ENCODE peak calls at places on chromosomes 3 and 15, in four cellular contexts. E, T, L and J are unnamed samples.

GRCh38 chr15:52093539-52094502 is 18.8 kb downstream of the BCL2L10 start:
- DNase-seq in E (no peak), L (peak), T (no peak), J (peak)

GRCh38 chr15:100235030-100235617 is 106.7 kb downstream of the ADAMTS17 start:
- DNase-seq in L (no peak), T (no peak), E (no peak), J (no peak)

GRCh38 chr3:77053769-77054168 is 13.9 kb downstream of the ROBO2 start:
- DNase-seq in T (no peak), E (no peak), L (no peak), J (no peak)

GRCh38 chr3:105793040-105793439 is 75.8 kb downstream of the CBLB start:
- DNase-seq in T (no peak), L (no peak), E (no peak), J (no peak)

GRCh38 chr3:57927916-57928315 is 80.3 kb upstream of the FLNB start:
- DNase-seq in T (no peak), L (no peak), E (no peak), J (no peak)

GRCh38 chr3:60578936-60579335 is 672.3 kb downstream of the FHIT start:
- DNase-seq in L (no peak), T (no peak), E (no peak), J (no peak)

GRCh38 chr15:39018966-39019365 is 454.4 kb upstream of the RASGRP1 start:
- DNase-seq in L (no peak), E (no peak), T (no peak), J (no peak)

GRCh38 chr15:88701561-88702095 is 62.8 kb downstream of the ISG20 start:
- DNase-seq in T (no peak), L (no peak), E (peak), J (no peak)

GRCh38 chr3:52171577-52172261 is 17.5 kb upstream of the POC1A start:
- DNase-seq in L (no peak), E (no peak), T (no peak), J (no peak)
- TF ChIP-seq CTCF in L (no peak), E (no peak), T (no peak), J (no peak)

DNA sequence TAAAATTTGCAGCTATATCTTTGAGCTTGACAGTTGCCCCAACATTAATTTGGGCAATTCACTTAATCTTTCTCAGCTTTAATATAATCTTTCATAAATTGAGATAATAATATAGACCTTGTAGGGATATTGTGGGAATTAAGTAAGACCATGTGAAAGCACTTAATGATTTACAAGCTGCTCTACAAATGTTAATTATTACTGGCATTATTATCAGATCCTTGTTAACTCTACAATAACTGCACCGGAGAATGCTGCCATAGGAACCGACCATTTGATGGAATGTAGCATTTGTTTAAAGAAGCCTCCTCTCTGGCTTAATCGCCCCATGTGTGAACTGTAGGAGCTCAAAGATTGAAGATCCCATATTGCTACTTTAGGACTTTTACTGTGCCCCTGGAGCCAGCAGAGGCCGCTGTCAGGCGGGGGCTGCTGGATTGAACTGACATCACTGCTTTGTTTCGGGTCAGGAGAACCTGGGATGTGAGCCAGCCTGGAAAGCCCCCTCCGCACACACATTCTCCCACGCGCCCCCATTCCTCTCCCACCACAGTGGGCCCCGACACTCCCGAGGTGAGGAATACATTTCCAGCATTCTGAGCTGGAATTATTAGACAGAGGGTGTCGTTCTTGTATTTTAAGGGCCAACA is 154.2 kb upstream of the TNIK start:
- DNase-seq in L (no peak), E (no peak), T (peak), J (no peak)
- TF ChIP-seq CTCF in L (peak), E (peak), T (peak), J (peak)

DNA sequence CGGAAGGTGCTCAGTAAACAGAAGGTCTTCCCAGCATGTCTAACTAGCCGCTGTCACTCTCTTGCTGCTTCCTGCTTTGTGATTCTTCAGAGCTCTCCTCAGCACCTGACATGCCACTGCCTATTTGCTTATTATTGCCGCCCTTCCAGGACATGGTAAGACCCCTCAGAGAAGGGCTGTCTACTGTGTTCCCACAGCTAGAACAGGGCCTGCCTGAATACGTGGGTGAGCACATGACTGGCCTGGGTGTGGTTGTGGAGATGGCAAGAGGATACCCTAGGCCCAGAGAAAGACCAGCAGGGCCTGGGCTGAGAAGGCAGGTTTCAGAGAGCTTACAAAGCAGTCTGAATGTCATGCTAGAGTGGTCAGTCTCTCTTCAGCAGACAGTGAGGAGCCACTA is 2.4 kb upstream of the EPHB1 start:
- DNase-seq in T (no peak), L (no peak), E (no peak), J (no peak)
- TF ChIP-seq CTCF in T (no peak), L (no peak), E (no peak), J (no peak)

GRCh38 chr15:70182858-70183695 is 85.4 kb upstream of the TLE3 start:
- DNase-seq in T (no peak), L (no peak), E (no peak), J (no peak)
- TF ChIP-seq CTCF in T (peak), L (no peak), E (peak), J (no peak)

DNA sequence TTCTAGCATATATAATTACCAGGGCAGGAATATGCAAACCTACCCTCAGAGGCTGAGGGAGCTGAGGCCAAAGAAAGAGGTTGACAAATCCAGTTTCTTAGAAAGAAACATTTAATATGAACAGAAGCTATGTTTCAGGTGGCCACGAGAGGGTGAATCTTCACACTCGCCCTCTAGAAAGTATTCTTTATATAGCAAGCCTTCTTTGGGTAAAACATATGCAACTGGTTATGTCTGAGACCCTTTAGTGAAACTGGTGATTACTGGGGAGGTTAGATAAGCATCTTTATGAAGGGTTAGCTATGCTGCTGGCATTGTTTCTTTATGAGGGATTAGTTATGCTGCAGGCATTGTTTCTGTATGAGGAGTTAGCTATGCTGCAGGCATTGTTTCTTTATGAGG is 50.7 kb upstream of the GOLGA6L2 start:
- DNase-seq in L (no peak), T (peak), E (peak), J (no peak)
- TF ChIP-seq CTCF in L (no peak), T (peak), E (peak), J (no peak)

DNA sequence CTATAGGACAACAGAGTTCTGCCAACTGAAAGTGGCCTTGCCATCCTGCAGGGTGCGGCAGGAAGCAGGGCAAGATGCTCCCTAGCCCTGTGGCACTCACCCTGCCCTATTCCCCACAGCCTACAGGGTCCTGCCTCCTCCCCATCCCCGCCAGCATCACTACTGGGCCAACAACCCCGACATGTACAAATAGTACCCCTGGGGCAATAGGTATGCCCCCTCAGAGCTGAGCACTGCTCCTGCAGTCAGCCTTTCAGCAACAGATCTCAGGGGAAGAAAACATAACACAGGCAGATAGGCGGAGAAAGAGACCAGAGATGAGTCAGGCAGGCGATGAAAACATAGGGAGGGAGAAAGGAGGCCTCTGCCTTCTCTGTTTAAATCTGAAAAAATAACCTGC is 74.7 kb downstream of the XXYLT1 start:
- DNase-seq in T (no peak), L (no peak), E (no peak), J (no peak)
- TF ChIP-seq CTCF in T (peak), L (no peak), E (no peak), J (no peak)

DNA sequence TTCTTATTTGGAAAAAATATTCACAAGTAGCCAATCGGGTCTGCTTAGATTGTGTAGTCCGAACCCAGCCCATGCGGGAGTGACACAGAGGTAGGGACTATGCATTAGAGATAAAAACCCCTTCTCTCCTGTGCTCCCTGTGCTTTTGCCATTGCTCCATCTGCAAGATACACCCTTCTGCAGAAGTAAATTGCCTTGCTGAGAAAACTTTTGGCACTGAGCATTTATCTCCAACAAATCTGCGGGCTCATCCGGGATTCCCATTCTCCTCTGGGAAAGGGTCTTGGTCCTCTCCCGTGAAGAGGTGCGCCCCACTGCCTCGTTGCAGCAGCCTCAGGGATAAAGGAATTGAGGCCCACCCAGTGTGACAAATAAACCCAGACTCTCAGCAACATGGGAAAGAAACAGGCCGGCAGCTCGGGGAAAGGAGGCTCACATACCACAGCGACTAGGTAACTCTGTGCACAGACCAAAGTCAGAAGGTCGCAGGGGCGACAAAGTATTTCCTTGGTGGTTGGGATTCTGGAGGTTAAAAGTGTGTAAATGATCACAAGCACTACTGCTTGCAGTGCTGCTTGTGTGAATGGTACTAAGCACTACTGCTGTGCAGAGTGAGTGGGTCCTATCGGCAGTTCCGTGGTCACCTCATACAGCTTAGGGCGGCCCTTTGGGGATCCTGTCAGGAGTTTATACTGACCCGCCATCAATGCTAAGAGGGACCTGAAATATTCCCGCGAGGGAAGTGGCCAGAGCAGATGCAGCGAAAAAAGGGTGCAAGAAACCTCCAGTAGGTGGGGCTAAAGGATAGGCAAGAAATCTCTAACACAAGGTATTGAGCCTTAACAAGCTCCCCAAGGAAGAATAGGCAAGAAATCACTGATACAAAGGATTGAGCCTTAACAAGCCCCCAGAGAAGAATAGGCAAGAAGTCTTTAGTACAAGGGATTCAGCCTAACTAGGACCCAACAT is 54.3 kb downstream of the GSK3B start:
- DNase-seq in L (no peak), E (peak), T (peak), J (no peak)
- TF ChIP-seq CTCF in L (no peak), E (peak), T (peak), J (no peak)

DNA sequence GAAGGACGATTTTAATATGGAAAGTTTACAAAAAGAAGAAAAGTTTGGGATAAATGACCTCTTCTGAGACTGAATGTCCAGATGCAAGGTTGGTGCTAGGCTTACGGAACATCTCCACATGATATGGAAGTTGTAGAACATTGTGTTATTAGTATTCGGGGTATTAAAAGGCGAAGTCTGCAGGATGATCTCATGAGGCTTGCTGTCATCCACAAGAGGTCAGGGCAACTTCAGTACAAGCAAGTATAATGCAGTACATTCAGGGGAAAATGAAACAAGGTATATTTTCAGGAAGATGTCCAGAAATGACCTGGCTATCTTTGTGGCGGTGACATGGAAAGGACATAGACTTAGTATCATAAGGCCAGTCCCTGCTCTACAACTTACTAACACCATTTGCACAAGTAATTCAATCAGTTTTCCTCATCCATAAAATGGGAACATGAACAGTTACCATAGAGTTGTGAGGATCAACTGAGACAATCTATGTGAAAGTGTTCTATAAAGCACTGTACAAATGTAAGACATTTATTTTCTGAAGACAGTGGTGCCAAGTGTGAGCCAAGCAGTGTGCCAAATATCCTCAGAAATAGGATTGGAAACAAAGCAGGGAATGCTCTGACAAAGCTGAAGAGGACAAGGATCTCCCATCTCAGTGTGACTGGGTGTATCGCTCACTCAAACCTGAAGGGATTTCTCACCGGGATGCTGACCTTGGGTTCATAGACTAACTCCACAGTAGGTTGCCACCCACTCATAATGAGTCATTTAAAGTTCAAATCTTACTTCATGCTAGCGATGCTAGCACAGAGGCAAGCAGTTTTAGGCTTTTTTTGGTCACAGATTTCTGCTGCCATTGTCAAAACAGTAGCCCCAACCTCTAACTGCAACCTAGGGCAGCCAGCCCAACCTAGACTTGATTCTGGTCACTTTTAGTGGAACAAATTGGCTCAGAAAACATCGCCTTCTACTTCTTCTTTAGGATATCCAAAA is 118.3 kb downstream of the TIGIT start:
- DNase-seq in L (no peak), T (no peak), E (no peak), J (no peak)
- TF ChIP-seq CTCF in L (no peak), T (no peak), E (peak), J (no peak)